ENCODE peak calls at places on chromosome 9, in nine cellular contexts. One of them, this sample, is unnamed.

GRCh38 chr9:12790883-12791282 is 16.1 kb downstream of the LURAP1L start:
- DNase-seq in neural crest cell: no peak
- DNase-seq in stimulated activated CD8-positive, alpha-beta memory T cell treated with anti-CD3 and anti-CD28 coated beads, Interleukin-4, amount 100 ng/mL, for 1 hour: no peak
- DNase-seq in activated effector memory CD4-positive, alpha-beta T cell treated with anti-CD3 and anti-CD28 coated beads, Interleukin-2, amount 50 U/mL, for 16 hours: no peak
- DNase-seq in activated CD4-positive, alpha-beta T cell treated with anti-CD3 and anti-CD28 coated beads, Interleukin-2, amount 50 U/mL, for 1 hour: no peak
- DNase-seq in cardiac muscle cell: no peak
- DNase-seq in SW480: no peak
- DNase-seq in GM19239: no peak
- DNase-seq in substantia nigra: no peak
- DNase-seq in this sample: no peak

GRCh38 chr9:110099236-110099741 is 108.7 kb downstream of the C9orf152 start:
- DNase-seq in neural crest cell: no peak
- DNase-seq in stimulated activated CD8-positive, alpha-beta memory T cell treated with anti-CD3 and anti-CD28 coated beads, Interleukin-4, amount 100 ng/mL, for 1 hour: no peak
- DNase-seq in activated effector memory CD4-positive, alpha-beta T cell treated with anti-CD3 and anti-CD28 coated beads, Interleukin-2, amount 50 U/mL, for 16 hours: no peak
- DNase-seq in activated CD4-positive, alpha-beta T cell treated with anti-CD3 and anti-CD28 coated beads, Interleukin-2, amount 50 U/mL, for 1 hour: no peak
- DNase-seq in cardiac muscle cell: peak
- DNase-seq in SW480: no peak
- DNase-seq in GM19239: no peak
- DNase-seq in substantia nigra: no peak
- DNase-seq in this sample: no peak

GRCh38 chr9:85723220-85723619 is 18.5 kb downstream of the AGTPBP1 start:
- DNase-seq in neural crest cell: peak
- DNase-seq in stimulated activated CD8-positive, alpha-beta memory T cell treated with anti-CD3 and anti-CD28 coated beads, Interleukin-4, amount 100 ng/mL, for 1 hour: no peak
- DNase-seq in activated effector memory CD4-positive, alpha-beta T cell treated with anti-CD3 and anti-CD28 coated beads, Interleukin-2, amount 50 U/mL, for 16 hours: peak
- DNase-seq in activated CD4-positive, alpha-beta T cell treated with anti-CD3 and anti-CD28 coated beads, Interleukin-2, amount 50 U/mL, for 1 hour: peak
- DNase-seq in cardiac muscle cell: no peak
- DNase-seq in SW480: peak
- DNase-seq in GM19239: no peak
- DNase-seq in substantia nigra: peak
- DNase-seq in this sample: no peak

GRCh38 chr9:130433168-130433946 is 11.4 kb upstream of the ASS1 start:
- DNase-seq in neural crest cell: peak
- DNase-seq in stimulated activated CD8-positive, alpha-beta memory T cell treated with anti-CD3 and anti-CD28 coated beads, Interleukin-4, amount 100 ng/mL, for 1 hour: no peak
- DNase-seq in activated effector memory CD4-positive, alpha-beta T cell treated with anti-CD3 and anti-CD28 coated beads, Interleukin-2, amount 50 U/mL, for 16 hours: peak
- DNase-seq in activated CD4-positive, alpha-beta T cell treated with anti-CD3 and anti-CD28 coated beads, Interleukin-2, amount 50 U/mL, for 1 hour: no peak
- DNase-seq in cardiac muscle cell: peak
- DNase-seq in SW480: peak
- DNase-seq in GM19239: peak
- DNase-seq in substantia nigra: no peak
- DNase-seq in this sample: no peak

GRCh38 chr9:81250606-81251005 is 438.7 kb downstream of the TLE1 start:
- DNase-seq in neural crest cell: no peak
- DNase-seq in stimulated activated CD8-positive, alpha-beta memory T cell treated with anti-CD3 and anti-CD28 coated beads, Interleukin-4, amount 100 ng/mL, for 1 hour: no peak
- DNase-seq in activated effector memory CD4-positive, alpha-beta T cell treated with anti-CD3 and anti-CD28 coated beads, Interleukin-2, amount 50 U/mL, for 16 hours: no peak
- DNase-seq in activated CD4-positive, alpha-beta T cell treated with anti-CD3 and anti-CD28 coated beads, Interleukin-2, amount 50 U/mL, for 1 hour: no peak
- DNase-seq in cardiac muscle cell: no peak
- DNase-seq in SW480: no peak
- DNase-seq in GM19239: no peak
- DNase-seq in substantia nigra: no peak
- DNase-seq in this sample: no peak

GRCh38 chr9:89711866-89712265 is 107.1 kb downstream of the GADD45G start:
- DNase-seq in neural crest cell: no peak
- DNase-seq in stimulated activated CD8-positive, alpha-beta memory T cell treated with anti-CD3 and anti-CD28 coated beads, Interleukin-4, amount 100 ng/mL, for 1 hour: no peak
- DNase-seq in activated effector memory CD4-positive, alpha-beta T cell treated with anti-CD3 and anti-CD28 coated beads, Interleukin-2, amount 50 U/mL, for 16 hours: no peak
- DNase-seq in activated CD4-positive, alpha-beta T cell treated with anti-CD3 and anti-CD28 coated beads, Interleukin-2, amount 50 U/mL, for 1 hour: no peak
- DNase-seq in cardiac muscle cell: no peak
- DNase-seq in SW480: no peak
- DNase-seq in GM19239: no peak
- DNase-seq in substantia nigra: no peak
- DNase-seq in this sample: no peak

GRCh38 chr9:127930298-127931091 is at the start of gene PIP5KL1:
- DNase-seq in neural crest cell: peak
- DNase-seq in stimulated activated CD8-positive, alpha-beta memory T cell treated with anti-CD3 and anti-CD28 coated beads, Interleukin-4, amount 100 ng/mL, for 1 hour: no peak
- DNase-seq in activated effector memory CD4-positive, alpha-beta T cell treated with anti-CD3 and anti-CD28 coated beads, Interleukin-2, amount 50 U/mL, for 16 hours: peak
- DNase-seq in activated CD4-positive, alpha-beta T cell treated with anti-CD3 and anti-CD28 coated beads, Interleukin-2, amount 50 U/mL, for 1 hour: peak
- DNase-seq in cardiac muscle cell: peak
- DNase-seq in SW480: peak
- DNase-seq in GM19239: peak
- DNase-seq in substantia nigra: peak
- DNase-seq in this sample: peak

GRCh38 chr9:35903049-35903448 is 3.0 kb upstream of the HRCT1 start:
- DNase-seq in neural crest cell: no peak
- DNase-seq in stimulated activated CD8-positive, alpha-beta memory T cell treated with anti-CD3 and anti-CD28 coated beads, Interleukin-4, amount 100 ng/mL, for 1 hour: no peak
- DNase-seq in activated effector memory CD4-positive, alpha-beta T cell treated with anti-CD3 and anti-CD28 coated beads, Interleukin-2, amount 50 U/mL, for 16 hours: no peak
- DNase-seq in activated CD4-positive, alpha-beta T cell treated with anti-CD3 and anti-CD28 coated beads, Interleukin-2, amount 50 U/mL, for 1 hour: peak
- DNase-seq in cardiac muscle cell: peak
- DNase-seq in SW480: peak
- DNase-seq in GM19239: peak
- DNase-seq in substantia nigra: no peak
- DNase-seq in this sample: no peak

GRCh38 chr9:92664394-92665152 is 5.4 kb downstream of the IPPK start:
- DNase-seq in neural crest cell: no peak
- DNase-seq in stimulated activated CD8-positive, alpha-beta memory T cell treated with anti-CD3 and anti-CD28 coated beads, Interleukin-4, amount 100 ng/mL, for 1 hour: no peak
- DNase-seq in activated effector memory CD4-positive, alpha-beta T cell treated with anti-CD3 and anti-CD28 coated beads, Interleukin-2, amount 50 U/mL, for 16 hours: peak
- DNase-seq in activated CD4-positive, alpha-beta T cell treated with anti-CD3 and anti-CD28 coated beads, Interleukin-2, amount 50 U/mL, for 1 hour: peak
- DNase-seq in cardiac muscle cell: no peak
- DNase-seq in SW480: no peak
- DNase-seq in GM19239: no peak
- DNase-seq in substantia nigra: no peak
- DNase-seq in this sample: peak

GRCh38 chr9:136840877-136841645 is 1.2 kb upstream of the AJM1 start:
- DNase-seq in neural crest cell: no peak
- DNase-seq in stimulated activated CD8-positive, alpha-beta memory T cell treated with anti-CD3 and anti-CD28 coated beads, Interleukin-4, amount 100 ng/mL, for 1 hour: no peak
- DNase-seq in activated effector memory CD4-positive, alpha-beta T cell treated with anti-CD3 and anti-CD28 coated beads, Interleukin-2, amount 50 U/mL, for 16 hours: no peak
- DNase-seq in activated CD4-positive, alpha-beta T cell treated with anti-CD3 and anti-CD28 coated beads, Interleukin-2, amount 50 U/mL, for 1 hour: no peak
- DNase-seq in cardiac muscle cell: peak
- DNase-seq in SW480: peak
- DNase-seq in GM19239: no peak
- DNase-seq in substantia nigra: peak
- DNase-seq in this sample: no peak

GRCh38 chr9:119333507-119334229 is 35.6 kb downstream of the BRINP1 start:
- DNase-seq in neural crest cell: no peak
- DNase-seq in stimulated activated CD8-positive, alpha-beta memory T cell treated with anti-CD3 and anti-CD28 coated beads, Interleukin-4, amount 100 ng/mL, for 1 hour: no peak
- DNase-seq in activated effector memory CD4-positive, alpha-beta T cell treated with anti-CD3 and anti-CD28 coated beads, Interleukin-2, amount 50 U/mL, for 16 hours: no peak
- DNase-seq in activated CD4-positive, alpha-beta T cell treated with anti-CD3 and anti-CD28 coated beads, Interleukin-2, amount 50 U/mL, for 1 hour: no peak
- DNase-seq in cardiac muscle cell: no peak
- DNase-seq in SW480: no peak
- DNase-seq in GM19239: no peak
- DNase-seq in substantia nigra: no peak
- DNase-seq in this sample: no peak

GRCh38 chr9:111056554-111056953 is 18.3 kb upstream of the LPAR1 start:
- DNase-seq in neural crest cell: no peak
- DNase-seq in stimulated activated CD8-positive, alpha-beta memory T cell treated with anti-CD3 and anti-CD28 coated beads, Interleukin-4, amount 100 ng/mL, for 1 hour: no peak
- DNase-seq in activated effector memory CD4-positive, alpha-beta T cell treated with anti-CD3 and anti-CD28 coated beads, Interleukin-2, amount 50 U/mL, for 16 hours: no peak
- DNase-seq in activated CD4-positive, alpha-beta T cell treated with anti-CD3 and anti-CD28 coated beads, Interleukin-2, amount 50 U/mL, for 1 hour: no peak
- DNase-seq in cardiac muscle cell: peak
- DNase-seq in SW480: no peak
- DNase-seq in GM19239: no peak
- DNase-seq in substantia nigra: no peak
- DNase-seq in this sample: no peak

GRCh38 chr9:127809562-127810377 is 7.1 kb downstream of the FPGS start:
- DNase-seq in neural crest cell: peak
- DNase-seq in stimulated activated CD8-positive, alpha-beta memory T cell treated with anti-CD3 and anti-CD28 coated beads, Interleukin-4, amount 100 ng/mL, for 1 hour: no peak
- DNase-seq in activated effector memory CD4-positive, alpha-beta T cell treated with anti-CD3 and anti-CD28 coated beads, Interleukin-2, amount 50 U/mL, for 16 hours: no peak
- DNase-seq in activated CD4-positive, alpha-beta T cell treated with anti-CD3 and anti-CD28 coated beads, Interleukin-2, amount 50 U/mL, for 1 hour: no peak
- DNase-seq in cardiac muscle cell: peak
- DNase-seq in SW480: no peak
- DNase-seq in GM19239: no peak
- DNase-seq in substantia nigra: no peak
- DNase-seq in this sample: peak

GRCh38 chr9:11871832-11872231 is 821.4 kb upstream of the TYRP1 start:
- DNase-seq in neural crest cell: no peak
- DNase-seq in stimulated activated CD8-positive, alpha-beta memory T cell treated with anti-CD3 and anti-CD28 coated beads, Interleukin-4, amount 100 ng/mL, for 1 hour: no peak
- DNase-seq in activated effector memory CD4-positive, alpha-beta T cell treated with anti-CD3 and anti-CD28 coated beads, Interleukin-2, amount 50 U/mL, for 16 hours: no peak
- DNase-seq in activated CD4-positive, alpha-beta T cell treated with anti-CD3 and anti-CD28 coated beads, Interleukin-2, amount 50 U/mL, for 1 hour: no peak
- DNase-seq in cardiac muscle cell: no peak
- DNase-seq in SW480: no peak
- DNase-seq in GM19239: no peak
- DNase-seq in substantia nigra: no peak
- DNase-seq in this sample: no peak

GRCh38 chr9:120625222-120625621 is 45.3 kb upstream of the CDK5RAP2 start:
- DNase-seq in neural crest cell: no peak
- DNase-seq in stimulated activated CD8-positive, alpha-beta memory T cell treated with anti-CD3 and anti-CD28 coated beads, Interleukin-4, amount 100 ng/mL, for 1 hour: no peak
- DNase-seq in activated effector memory CD4-positive, alpha-beta T cell treated with anti-CD3 and anti-CD28 coated beads, Interleukin-2, amount 50 U/mL, for 16 hours: no peak
- DNase-seq in activated CD4-positive, alpha-beta T cell treated with anti-CD3 and anti-CD28 coated beads, Interleukin-2, amount 50 U/mL, for 1 hour: no peak
- DNase-seq in cardiac muscle cell: peak
- DNase-seq in SW480: no peak
- DNase-seq in GM19239: no peak
- DNase-seq in substantia nigra: peak
- DNase-seq in this sample: no peak

GRCh38 chr9:113593682-113594281 is 130.3 kb downstream of the RGS3 start:
- DNase-seq in neural crest cell: peak
- DNase-seq in stimulated activated CD8-positive, alpha-beta memory T cell treated with anti-CD3 and anti-CD28 coated beads, Interleukin-4, amount 100 ng/mL, for 1 hour: no peak
- DNase-seq in activated effector memory CD4-positive, alpha-beta T cell treated with anti-CD3 and anti-CD28 coated beads, Interleukin-2, amount 50 U/mL, for 16 hours: no peak
- DNase-seq in activated CD4-positive, alpha-beta T cell treated with anti-CD3 and anti-CD28 coated beads, Interleukin-2, amount 50 U/mL, for 1 hour: no peak
- DNase-seq in cardiac muscle cell: peak
- DNase-seq in SW480: peak
- DNase-seq in GM19239: peak
- DNase-seq in substantia nigra: peak
- DNase-seq in this sample: peak

GRCh38 chr9:4306066-4306787 is 6.4 kb upstream of the GLIS3 start:
- DNase-seq in neural crest cell: no peak
- DNase-seq in stimulated activated CD8-positive, alpha-beta memory T cell treated with anti-CD3 and anti-CD28 coated beads, Interleukin-4, amount 100 ng/mL, for 1 hour: no peak
- DNase-seq in activated effector memory CD4-positive, alpha-beta T cell treated with anti-CD3 and anti-CD28 coated beads, Interleukin-2, amount 50 U/mL, for 16 hours: no peak
- DNase-seq in activated CD4-positive, alpha-beta T cell treated with anti-CD3 and anti-CD28 coated beads, Interleukin-2, amount 50 U/mL, for 1 hour: no peak
- DNase-seq in cardiac muscle cell: peak
- DNase-seq in SW480: no peak
- DNase-seq in GM19239: no peak
- DNase-seq in substantia nigra: no peak
- DNase-seq in this sample: no peak

GRCh38 chr9:118522093-118523028 is 818.2 kb downstream of the TLR4 start:
- DNase-seq in neural crest cell: peak
- DNase-seq in stimulated activated CD8-positive, alpha-beta memory T cell treated with anti-CD3 and anti-CD28 coated beads, Interleukin-4, amount 100 ng/mL, for 1 hour: no peak
- DNase-seq in activated effector memory CD4-positive, alpha-beta T cell treated with anti-CD3 and anti-CD28 coated beads, Interleukin-2, amount 50 U/mL, for 16 hours: no peak
- DNase-seq in activated CD4-positive, alpha-beta T cell treated with anti-CD3 and anti-CD28 coated beads, Interleukin-2, amount 50 U/mL, for 1 hour: no peak
- DNase-seq in cardiac muscle cell: peak
- DNase-seq in SW480: peak
- DNase-seq in GM19239: peak
- DNase-seq in substantia nigra: peak
- DNase-seq in this sample: peak

GRCh38 chr9:107488400-107489143 is 997 bp downstream of the KLF4 start:
- DNase-seq in neural crest cell: peak
- DNase-seq in stimulated activated CD8-positive, alpha-beta memory T cell treated with anti-CD3 and anti-CD28 coated beads, Interleukin-4, amount 100 ng/mL, for 1 hour: no peak
- DNase-seq in activated effector memory CD4-positive, alpha-beta T cell treated with anti-CD3 and anti-CD28 coated beads, Interleukin-2, amount 50 U/mL, for 16 hours: peak
- DNase-seq in activated CD4-positive, alpha-beta T cell treated with anti-CD3 and anti-CD28 coated beads, Interleukin-2, amount 50 U/mL, for 1 hour: no peak
- DNase-seq in cardiac muscle cell: peak
- DNase-seq in SW480: peak
- DNase-seq in GM19239: no peak
- DNase-seq in substantia nigra: peak
- DNase-seq in this sample: peak

GRCh38 chr9:120478208-120478607 is 101.8 kb downstream of the CDK5RAP2 start:
- DNase-seq in neural crest cell: no peak
- DNase-seq in stimulated activated CD8-positive, alpha-beta memory T cell treated with anti-CD3 and anti-CD28 coated beads, Interleukin-4, amount 100 ng/mL, for 1 hour: no peak
- DNase-seq in activated effector memory CD4-positive, alpha-beta T cell treated with anti-CD3 and anti-CD28 coated beads, Interleukin-2, amount 50 U/mL, for 16 hours: no peak
- DNase-seq in activated CD4-positive, alpha-beta T cell treated with anti-CD3 and anti-CD28 coated beads, Interleukin-2, amount 50 U/mL, for 1 hour: no peak
- DNase-seq in cardiac muscle cell: peak
- DNase-seq in SW480: no peak
- DNase-seq in GM19239: no peak
- DNase-seq in substantia nigra: no peak
- DNase-seq in this sample: no peak

GRCh38 chr9:95822583-95823431 is 52.7 kb upstream of the ERCC6L2 start:
- DNase-seq in neural crest cell: no peak
- DNase-seq in stimulated activated CD8-positive, alpha-beta memory T cell treated with anti-CD3 and anti-CD28 coated beads, Interleukin-4, amount 100 ng/mL, for 1 hour: no peak
- DNase-seq in activated effector memory CD4-positive, alpha-beta T cell treated with anti-CD3 and anti-CD28 coated beads, Interleukin-2, amount 50 U/mL, for 16 hours: no peak
- DNase-seq in activated CD4-positive, alpha-beta T cell treated with anti-CD3 and anti-CD28 coated beads, Interleukin-2, amount 50 U/mL, for 1 hour: no peak
- DNase-seq in cardiac muscle cell: peak
- DNase-seq in SW480: peak
- DNase-seq in GM19239: peak
- DNase-seq in substantia nigra: no peak
- DNase-seq in this sample: no peak

GRCh38 chr9:125444166-125444565 is 182.5 kb downstream of the GAPVD1 start:
- DNase-seq in neural crest cell: no peak
- DNase-seq in stimulated activated CD8-positive, alpha-beta memory T cell treated with anti-CD3 and anti-CD28 coated beads, Interleukin-4, amount 100 ng/mL, for 1 hour: no peak
- DNase-seq in activated effector memory CD4-positive, alpha-beta T cell treated with anti-CD3 and anti-CD28 coated beads, Interleukin-2, amount 50 U/mL, for 16 hours: no peak
- DNase-seq in activated CD4-positive, alpha-beta T cell treated with anti-CD3 and anti-CD28 coated beads, Interleukin-2, amount 50 U/mL, for 1 hour: no peak
- DNase-seq in cardiac muscle cell: no peak
- DNase-seq in SW480: no peak
- DNase-seq in GM19239: no peak
- DNase-seq in substantia nigra: no peak
- DNase-seq in this sample: peak

GRCh38 chr9:107639426-107639825 is 149.9 kb upstream of the KLF4 start:
- DNase-seq in neural crest cell: no peak
- DNase-seq in stimulated activated CD8-positive, alpha-beta memory T cell treated with anti-CD3 and anti-CD28 coated beads, Interleukin-4, amount 100 ng/mL, for 1 hour: no peak
- DNase-seq in activated effector memory CD4-positive, alpha-beta T cell treated with anti-CD3 and anti-CD28 coated beads, Interleukin-2, amount 50 U/mL, for 16 hours: no peak
- DNase-seq in activated CD4-positive, alpha-beta T cell treated with anti-CD3 and anti-CD28 coated beads, Interleukin-2, amount 50 U/mL, for 1 hour: no peak
- DNase-seq in cardiac muscle cell: no peak
- DNase-seq in SW480: peak
- DNase-seq in GM19239: no peak
- DNase-seq in substantia nigra: no peak
- DNase-seq in this sample: no peak

GRCh38 chr9:129176786-129177442 is 1.1 kb downstream of the IER5L start:
- DNase-seq in neural crest cell: peak
- DNase-seq in stimulated activated CD8-positive, alpha-beta memory T cell treated with anti-CD3 and anti-CD28 coated beads, Interleukin-4, amount 100 ng/mL, for 1 hour: no peak
- DNase-seq in activated effector memory CD4-positive, alpha-beta T cell treated with anti-CD3 and anti-CD28 coated beads, Interleukin-2, amount 50 U/mL, for 16 hours: no peak
- DNase-seq in activated CD4-positive, alpha-beta T cell treated with anti-CD3 and anti-CD28 coated beads, Interleukin-2, amount 50 U/mL, for 1 hour: no peak
- DNase-seq in cardiac muscle cell: peak
- DNase-seq in SW480: peak
- DNase-seq in GM19239: no peak
- DNase-seq in substantia nigra: peak
- DNase-seq in this sample: peak

GRCh38 chr9:32350682-32351081 is 33.8 kb upstream of the ACO1 start:
- DNase-seq in neural crest cell: no peak
- DNase-seq in stimulated activated CD8-positive, alpha-beta memory T cell treated with anti-CD3 and anti-CD28 coated beads, Interleukin-4, amount 100 ng/mL, for 1 hour: no peak
- DNase-seq in activated effector memory CD4-positive, alpha-beta T cell treated with anti-CD3 and anti-CD28 coated beads, Interleukin-2, amount 50 U/mL, for 16 hours: no peak
- DNase-seq in activated CD4-positive, alpha-beta T cell treated with anti-CD3 and anti-CD28 coated beads, Interleukin-2, amount 50 U/mL, for 1 hour: no peak
- DNase-seq in cardiac muscle cell: peak
- DNase-seq in SW480: peak
- DNase-seq in GM19239: no peak
- DNase-seq in substantia nigra: no peak
- DNase-seq in this sample: no peak

GRCh38 chr9:129838707-129839259 is 3.5 kb downstream of the USP20 start:
- DNase-seq in neural crest cell: no peak
- DNase-seq in stimulated activated CD8-positive, alpha-beta memory T cell treated with anti-CD3 and anti-CD28 coated beads, Interleukin-4, amount 100 ng/mL, for 1 hour: no peak
- DNase-seq in activated effector memory CD4-positive, alpha-beta T cell treated with anti-CD3 and anti-CD28 coated beads, Interleukin-2, amount 50 U/mL, for 16 hours: no peak
- DNase-seq in activated CD4-positive, alpha-beta T cell treated with anti-CD3 and anti-CD28 coated beads, Interleukin-2, amount 50 U/mL, for 1 hour: no peak
- DNase-seq in cardiac muscle cell: peak
- DNase-seq in SW480: no peak
- DNase-seq in GM19239: no peak
- DNase-seq in substantia nigra: no peak
- DNase-seq in this sample: no peak

GRCh38 chr9:134648701-134649525 is 7.3 kb downstream of the COL5A1 start:
- DNase-seq in neural crest cell: no peak
- DNase-seq in stimulated activated CD8-positive, alpha-beta memory T cell treated with anti-CD3 and anti-CD28 coated beads, Interleukin-4, amount 100 ng/mL, for 1 hour: no peak
- DNase-seq in activated effector memory CD4-positive, alpha-beta T cell treated with anti-CD3 and anti-CD28 coated beads, Interleukin-2, amount 50 U/mL, for 16 hours: no peak
- DNase-seq in activated CD4-positive, alpha-beta T cell treated with anti-CD3 and anti-CD28 coated beads, Interleukin-2, amount 50 U/mL, for 1 hour: no peak
- DNase-seq in cardiac muscle cell: peak
- DNase-seq in SW480: peak
- DNase-seq in GM19239: no peak
- DNase-seq in substantia nigra: no peak
- DNase-seq in this sample: no peak

GRCh38 chr9:108163321-108164005 is 673.9 kb upstream of the KLF4 start:
- DNase-seq in neural crest cell: no peak
- DNase-seq in stimulated activated CD8-positive, alpha-beta memory T cell treated with anti-CD3 and anti-CD28 coated beads, Interleukin-4, amount 100 ng/mL, for 1 hour: no peak
- DNase-seq in activated effector memory CD4-positive, alpha-beta T cell treated with anti-CD3 and anti-CD28 coated beads, Interleukin-2, amount 50 U/mL, for 16 hours: no peak
- DNase-seq in activated CD4-positive, alpha-beta T cell treated with anti-CD3 and anti-CD28 coated beads, Interleukin-2, amount 50 U/mL, for 1 hour: no peak
- DNase-seq in cardiac muscle cell: peak
- DNase-seq in SW480: peak
- DNase-seq in GM19239: no peak
- DNase-seq in substantia nigra: no peak
- DNase-seq in this sample: no peak

GRCh38 chr9:8717146-8717545 is 917.6 kb upstream of the DMAC1 start:
- DNase-seq in neural crest cell: no peak
- DNase-seq in stimulated activated CD8-positive, alpha-beta memory T cell treated with anti-CD3 and anti-CD28 coated beads, Interleukin-4, amount 100 ng/mL, for 1 hour: no peak
- DNase-seq in activated effector memory CD4-positive, alpha-beta T cell treated with anti-CD3 and anti-CD28 coated beads, Interleukin-2, amount 50 U/mL, for 16 hours: no peak
- DNase-seq in activated CD4-positive, alpha-beta T cell treated with anti-CD3 and anti-CD28 coated beads, Interleukin-2, amount 50 U/mL, for 1 hour: no peak
- DNase-seq in cardiac muscle cell: no peak
- DNase-seq in SW480: no peak
- DNase-seq in GM19239: no peak
- DNase-seq in substantia nigra: no peak
- DNase-seq in this sample: no peak

GRCh38 chr9:76691761-76692313 is 72.4 kb upstream of the PCA3 start:
- DNase-seq in neural crest cell: no peak
- DNase-seq in stimulated activated CD8-positive, alpha-beta memory T cell treated with anti-CD3 and anti-CD28 coated beads, Interleukin-4, amount 100 ng/mL, for 1 hour: no peak
- DNase-seq in activated effector memory CD4-positive, alpha-beta T cell treated with anti-CD3 and anti-CD28 coated beads, Interleukin-2, amount 50 U/mL, for 16 hours: no peak
- DNase-seq in activated CD4-positive, alpha-beta T cell treated with anti-CD3 and anti-CD28 coated beads, Interleukin-2, amount 50 U/mL, for 1 hour: no peak
- DNase-seq in cardiac muscle cell: peak
- DNase-seq in SW480: peak
- DNase-seq in GM19239: no peak
- DNase-seq in substantia nigra: peak
- DNase-seq in this sample: no peak

GRCh38 chr9:105119166-105119565 is 125.3 kb upstream of the SLC44A1 start:
- DNase-seq in neural crest cell: no peak
- DNase-seq in stimulated activated CD8-positive, alpha-beta memory T cell treated with anti-CD3 and anti-CD28 coated beads, Interleukin-4, amount 100 ng/mL, for 1 hour: no peak
- DNase-seq in activated effector memory CD4-positive, alpha-beta T cell treated with anti-CD3 and anti-CD28 coated beads, Interleukin-2, amount 50 U/mL, for 16 hours: no peak
- DNase-seq in activated CD4-positive, alpha-beta T cell treated with anti-CD3 and anti-CD28 coated beads, Interleukin-2, amount 50 U/mL, for 1 hour: no peak
- DNase-seq in cardiac muscle cell: no peak
- DNase-seq in SW480: no peak
- DNase-seq in GM19239: no peak
- DNase-seq in substantia nigra: peak
- DNase-seq in this sample: no peak

This sample was measured in upper lobe of right lung.